ENCODE peak calls at places on chromosomes 5 and 9, in four cellular contexts. One of them, this sample, is unnamed.
A peak's percentile ranks its signal among the peaks of the same experiment; 100 is the strongest.

GRCh38 chr9:80968611-80969010 is 720.7 kb downstream of the TLE1 start:
- DNase-seq in astrocyte of the spinal cord: peak; percentile 90
- DNase-seq in NCI-H345: no peak
- DNase-seq in left lung: no peak
- DNase-seq in this sample: peak; percentile 19

GRCh38 chr5:32432633-32433032 is 11.9 kb downstream of the ZFR start:
- DNase-seq in astrocyte of the spinal cord: no peak
- DNase-seq in NCI-H345: no peak
- DNase-seq in left lung: no peak
- DNase-seq in this sample: no peak

GRCh38 chr9:91734371-91734981 is 215.6 kb downstream of the ROR2 start:
- DNase-seq in astrocyte of the spinal cord: peak; percentile 32
- DNase-seq in NCI-H345: peak; percentile 9
- DNase-seq in left lung: peak; percentile 54
- DNase-seq in this sample: peak; percentile 56

GRCh38 chr5:151186052-151186451 is 28.5 kb upstream of the ANXA6 start:
- DNase-seq in astrocyte of the spinal cord: no peak
- DNase-seq in NCI-H345: no peak
- DNase-seq in left lung: no peak
- DNase-seq in this sample: no peak

GRCh38 chr5:73963021-73963420 is 337.0 kb downstream of the ARHGEF28 start:
- DNase-seq in astrocyte of the spinal cord: no peak
- DNase-seq in NCI-H345: no peak
- DNase-seq in left lung: no peak
- DNase-seq in this sample: no peak

GRCh38 chr9:134181648-134182034 is 17.3 kb upstream of the RNU6ATAC start:
- DNase-seq in astrocyte of the spinal cord: no peak
- DNase-seq in NCI-H345: no peak
- DNase-seq in left lung: no peak
- DNase-seq in this sample: no peak

GRCh38 chr9:117678882-117679281 is 25.3 kb upstream of the TLR4 start:
- DNase-seq in astrocyte of the spinal cord: peak; percentile 20
- DNase-seq in NCI-H345: no peak
- DNase-seq in left lung: no peak
- DNase-seq in this sample: no peak

GRCh38 chr5:387491-388265 is 55.3 kb upstream of the EXOC3 start:
- DNase-seq in astrocyte of the spinal cord: no peak
- DNase-seq in NCI-H345: no peak
- DNase-seq in left lung: no peak
- DNase-seq in this sample: no peak

GRCh38 chr9:126148523-126148870 is 178.1 kb upstream of the MVB12B start:
- DNase-seq in astrocyte of the spinal cord: no peak
- DNase-seq in NCI-H345: no peak
- DNase-seq in left lung: no peak
- DNase-seq in this sample: no peak

GRCh38 chr9:123851851-123852250 is 78.1 kb downstream of the DENND1A start:
- DNase-seq in astrocyte of the spinal cord: no peak
- DNase-seq in NCI-H345: no peak
- DNase-seq in left lung: no peak
- DNase-seq in this sample: no peak

GRCh38 chr9:116002624-116003023 is 151.0 kb upstream of the PAPPA start:
- DNase-seq in astrocyte of the spinal cord: peak; percentile 40
- DNase-seq in NCI-H345: no peak
- DNase-seq in left lung: no peak
- DNase-seq in this sample: peak; percentile 60

GRCh38 chr5:96080557-96080956 is 118.9 kb upstream of the ELL2 start:
- DNase-seq in astrocyte of the spinal cord: peak; percentile 63
- DNase-seq in NCI-H345: no peak
- DNase-seq in left lung: no peak
- DNase-seq in this sample: peak; percentile 41

GRCh38 chr9:114856210-114856941 is 50.5 kb upstream of the TNFSF15 start:
- DNase-seq in astrocyte of the spinal cord: peak; percentile 48
- DNase-seq in NCI-H345: no peak
- DNase-seq in left lung: no peak
- DNase-seq in this sample: peak; percentile 37

GRCh38 chr5:13566903-13567339 is 377.6 kb downstream of the DNAH5 start:
- DNase-seq in astrocyte of the spinal cord: peak; percentile 58
- DNase-seq in NCI-H345: no peak
- DNase-seq in left lung: no peak
- DNase-seq in this sample: peak; percentile 80

GRCh38 chr5:149552761-149553160 is 1.5 kb upstream of the CSNK1A1 start:
- DNase-seq in astrocyte of the spinal cord: no peak
- DNase-seq in NCI-H345: no peak
- DNase-seq in left lung: no peak
- DNase-seq in this sample: no peak

GRCh38 chr9:82332774-82333152 is 344.2 kb downstream of the SPATA31D1 start:
- DNase-seq in astrocyte of the spinal cord: no peak
- DNase-seq in NCI-H345: no peak
- DNase-seq in left lung: no peak
- DNase-seq in this sample: no peak

GRCh38 chr9:135282001-135282731 is 194.7 kb downstream of the OLFM1 start:
- DNase-seq in astrocyte of the spinal cord: no peak
- DNase-seq in NCI-H345: peak; percentile 97
- DNase-seq in left lung: peak; percentile 64
- DNase-seq in this sample: peak; percentile 49

GRCh38 chr5:31574777-31575176 is 42.7 kb downstream of the C5orf22 start:
- DNase-seq in astrocyte of the spinal cord: no peak
- DNase-seq in NCI-H345: no peak
- DNase-seq in left lung: no peak
- DNase-seq in this sample: no peak

GRCh38 chr9:2017459-2018161 is 2.5 kb downstream of the SMARCA2 start:
- DNase-seq in astrocyte of the spinal cord: peak; percentile 74
- DNase-seq in NCI-H345: peak; percentile 52
- DNase-seq in left lung: peak; percentile 86
- DNase-seq in this sample: peak; percentile 76

GRCh38 chr5:134477462-134478245 is 47.8 kb upstream of the JADE2 start:
- DNase-seq in astrocyte of the spinal cord: no peak
- DNase-seq in NCI-H345: no peak
- DNase-seq in left lung: no peak
- DNase-seq in this sample: peak; percentile 68

GRCh38 chr5:95826949-95827595 is 4.5 kb upstream of the GLRX start:
- DNase-seq in astrocyte of the spinal cord: no peak
- DNase-seq in NCI-H345: no peak
- DNase-seq in left lung: no peak
- DNase-seq in this sample: no peak

GRCh38 chr9:129285979-129286772 is 108.1 kb upstream of the IER5L start:
- DNase-seq in astrocyte of the spinal cord: no peak
- DNase-seq in NCI-H345: no peak
- DNase-seq in left lung: peak; percentile 25
- DNase-seq in this sample: no peak

GRCh38 chr9:89433826-89434225 is 64.1 kb downstream of the SEMA4D start:
- DNase-seq in astrocyte of the spinal cord: peak; percentile 45
- DNase-seq in NCI-H345: no peak
- DNase-seq in left lung: no peak
- DNase-seq in this sample: peak; percentile 53

GRCh38 chr5:17127743-17128231 is 89.6 kb upstream of the BASP1 start:
- DNase-seq in astrocyte of the spinal cord: peak; percentile 91
- DNase-seq in NCI-H345: no peak
- DNase-seq in left lung: no peak
- DNase-seq in this sample: peak; percentile 67

GRCh38 chr9:110252509-110253139 is 3.7 kb downstream of the TXN start:
- DNase-seq in astrocyte of the spinal cord: peak; percentile 15
- DNase-seq in NCI-H345: no peak
- DNase-seq in left lung: no peak
- DNase-seq in this sample: no peak

GRCh38 chr5:158648631-158649030 is 451.1 kb downstream of the EBF1 start:
- DNase-seq in astrocyte of the spinal cord: no peak
- DNase-seq in NCI-H345: no peak
- DNase-seq in left lung: no peak
- DNase-seq in this sample: peak; percentile 11

GRCh38 chr9:131100445-131100844 is 4.1 kb downstream of the AIF1L start:
- DNase-seq in astrocyte of the spinal cord: no peak
- DNase-seq in NCI-H345: no peak
- DNase-seq in left lung: no peak
- DNase-seq in this sample: no peak

GRCh38 chr5:86572825-86573224 is 44.9 kb upstream of the COX7C start:
- DNase-seq in astrocyte of the spinal cord: no peak
- DNase-seq in NCI-H345: no peak
- DNase-seq in left lung: no peak
- DNase-seq in this sample: no peak

GRCh38 chr5:2306711-2307110 is 424.0 kb upstream of the IRX4 start:
- DNase-seq in astrocyte of the spinal cord: no peak
- DNase-seq in NCI-H345: no peak
- DNase-seq in left lung: no peak
- DNase-seq in this sample: no peak

GRCh38 chr5:132054697-132055440 is 5.6 kb upstream of the IL3 start:
- DNase-seq in astrocyte of the spinal cord: no peak
- DNase-seq in NCI-H345: no peak
- DNase-seq in left lung: no peak
- DNase-seq in this sample: no peak

GRCh38 chr9:131153585-131153984 is 28.2 kb downstream of the NUP214 start:
- DNase-seq in astrocyte of the spinal cord: no peak
- DNase-seq in NCI-H345: no peak
- DNase-seq in left lung: no peak
- DNase-seq in this sample: no peak

This sample was measured in MG63.